ENCODE peak calls at places on chromosomes 3 and 15, in five cellular contexts. S is Peyer's patch; P is Panc1; L is left ventricle myocardium inferior; C is CD4-positive, alpha-beta T cell. M is an unnamed sample.

GRCh38 chr15:85475317-85475701 is 94.9 kb downstream of the AKAP13 start:
- DNase-seq in S (no peak), P (no peak), L (no peak), C (no peak), M (no peak)

GRCh38 chr3:59877679-59878427 is 828.0 kb upstream of the CFAP20DC start:
- DNase-seq in S (peak), P (no peak), L (no peak), C (no peak), M (no peak)

GRCh38 chr15:40909662-40910625 is 15.7 kb downstream of the VPS18 start:
- DNase-seq in S (no peak), P (no peak), L (no peak), C (no peak), M (no peak)

GRCh38 chr3:131028844-131029243 is 2.2 kb downstream of the NEK11 start:
- DNase-seq in S (no peak), P (no peak), L (no peak), C (no peak), M (no peak)

GRCh38 chr3:120693439-120694172 is 11.6 kb upstream of the HGD start:
- DNase-seq in S (no peak), P (no peak), L (no peak), C (no peak), M (no peak)

GRCh38 chr15:40763801-40764765 is at the start of gene GCHFR:
- DNase-seq in S (peak), P (no peak), L (peak), C (peak), M (peak)

GRCh38 chr3:123586131-123586530 is 1.3 kb upstream of the HACD2 start:
- DNase-seq in S (peak), P (no peak), L (no peak), C (peak), M (no peak)

GRCh38 chr3:102206506-102207145 is 228.2 kb upstream of the ZPLD1 start:
- DNase-seq in S (peak), P (no peak), L (peak), C (no peak), M (no peak)

GRCh38 chr3:105119801-105120340 is 246.8 kb upstream of the ALCAM start:
- DNase-seq in S (no peak), P (no peak), L (no peak), C (no peak), M (no peak)

GRCh38 chr3:82137050-82137449 is 375.6 kb upstream of the GBE1 start:
- DNase-seq in S (no peak), P (no peak), L (no peak), C (no peak), M (no peak)

GRCh38 chr3:14125193-14126016 is 553 bp downstream of the TMEM43 start:
- DNase-seq in S (peak), P (no peak), L (peak), C (peak), M (no peak)

GRCh38 chr3:36729204-36730056 is 34.9 kb downstream of the DCLK3 start:
- DNase-seq in S (no peak), P (peak), L (no peak), C (no peak), M (no peak)

GRCh38 chr3:28326458-28326926 is 22.0 kb upstream of the ZCWPW2 start:
- DNase-seq in S (peak), P (no peak), L (no peak), C (no peak), M (no peak)

GRCh38 chr3:67640023-67640660 is 14.3 kb downstream of the SUCLG2 start:
- DNase-seq in S (no peak), P (no peak), L (no peak), C (no peak), M (no peak)

GRCh38 chr15:79308874-79309273 is 2.0 kb upstream of the TMED3 start:
- DNase-seq in S (no peak), P (no peak), L (no peak), C (no peak), M (no peak)

GRCh38 chr15:35713733-35714132 is 167.8 kb upstream of the DPH6 start:
- DNase-seq in S (no peak), P (no peak), L (no peak), C (no peak), M (no peak)

DNA sequence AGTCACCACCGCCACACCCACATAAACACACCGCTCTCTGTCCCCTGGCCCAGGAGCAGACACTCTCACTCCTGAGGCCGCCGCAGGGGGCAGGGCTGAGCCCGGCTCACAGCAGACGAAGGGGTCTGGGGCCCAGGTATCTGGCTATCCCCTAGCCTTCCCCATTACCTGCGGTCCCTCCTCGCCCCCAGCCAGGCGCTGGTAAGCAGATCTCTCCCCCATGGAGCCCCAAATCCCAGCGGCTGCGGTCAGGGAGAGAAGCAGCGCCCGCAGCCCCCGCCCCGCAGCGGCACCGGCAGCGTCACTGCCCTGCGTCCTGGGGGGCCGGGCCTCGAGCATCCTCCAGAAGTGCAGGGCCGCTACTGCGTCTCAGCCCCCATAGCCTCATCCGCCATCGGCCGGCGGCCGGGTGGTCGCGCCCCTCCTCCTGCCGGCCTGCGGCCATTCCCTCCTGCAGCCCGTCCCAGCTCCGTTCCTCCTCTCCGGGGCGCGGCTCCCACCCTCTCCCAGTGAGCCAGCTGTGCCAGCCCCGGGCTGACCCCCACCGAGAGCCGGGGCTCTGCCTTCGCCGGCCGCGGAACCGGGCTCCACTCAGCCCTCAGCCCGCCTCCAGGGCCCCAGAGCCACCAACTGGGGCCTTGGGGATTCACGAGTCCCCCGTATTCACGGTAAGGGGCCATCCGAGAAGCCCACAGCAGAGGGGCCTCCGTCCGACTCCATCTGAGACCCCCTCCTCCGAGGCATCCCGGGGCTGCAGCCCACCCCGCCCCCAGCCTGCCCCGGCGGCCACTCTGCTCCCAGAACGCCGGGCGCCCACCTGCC is 13.1 kb downstream of the TNK2 start:
- DNase-seq in S (peak), P (no peak), L (peak), C (peak), M (peak)
- TF ChIP-seq CTCF in S (no peak), P (no peak), L (no peak), C (no peak), M (no peak)

GRCh38 chr3:150238995-150239612 is 169.0 kb upstream of the TSC22D2 start:
- DNase-seq in S (no peak), P (no peak), L (no peak), C (no peak), M (no peak)
- TF ChIP-seq CTCF in S (peak), P (peak), L (peak), C (no peak), M (no peak)

GRCh38 chr15:31125061-31125460 is 23.5 kb upstream of the TRPM1 start:
- DNase-seq in S (no peak), P (no peak), L (no peak), C (no peak), M (no peak)
- TF ChIP-seq CTCF in S (no peak), P (no peak), L (no peak), C (no peak), M (no peak)

DNA sequence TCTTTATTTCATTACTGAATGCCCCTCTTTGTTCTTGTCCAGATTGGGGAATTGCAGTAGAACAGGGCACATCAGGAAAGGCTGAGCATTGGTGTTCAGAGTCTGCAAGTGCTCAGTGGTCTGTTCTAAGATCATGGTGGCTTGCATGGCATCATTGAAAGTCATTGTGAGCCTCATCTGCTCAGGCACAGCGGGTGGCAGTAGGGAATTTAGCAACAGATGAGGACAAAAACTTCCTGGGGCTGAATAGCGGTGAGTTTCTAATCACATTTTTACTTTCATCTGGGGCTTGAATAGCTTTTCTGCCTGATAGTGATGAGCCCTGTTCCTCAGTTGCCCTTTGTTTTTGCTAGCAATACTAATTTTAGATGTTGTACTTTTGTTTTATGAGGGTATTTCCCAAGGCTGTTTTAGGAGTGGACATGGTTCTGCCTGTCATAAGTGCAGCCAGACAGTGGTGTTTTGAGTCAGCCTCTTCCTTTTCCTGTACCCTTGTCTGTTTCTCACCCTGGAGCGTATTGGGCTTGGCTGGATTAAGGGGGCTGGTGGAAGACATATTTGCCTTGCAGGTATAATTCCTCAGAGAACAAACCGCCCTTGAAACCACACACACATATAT is 127.2 kb upstream of the IL12A start:
- DNase-seq in S (no peak), P (no peak), L (no peak), C (no peak), M (no peak)
- TF ChIP-seq CTCF in S (no peak), P (no peak), L (no peak), C (no peak), M (no peak)

M was measured in activated B cell treated with CpG ODN at 0.5 μM for 24 hours.